ENCODE peak calls at places on chromosomes 4 and X, in four cellular contexts. One of them, this sample, is unnamed.

GRCh38 chr4:66558651-66559050 is 888.4 kb upstream of the EPHA5 start:
- DNase-seq in HepG2: no peak
- DNase-seq in K562: no peak
- DNase-seq in GM12878: no peak
- DNase-seq in this sample: no peak

GRCh38 chr4:158758703-158759102 is 10.1 kb upstream of the FNIP2 start:
- DNase-seq in HepG2: no peak
- DNase-seq in GM12878: no peak
- DNase-seq in K562: no peak
- DNase-seq in this sample: no peak

GRCh38 chr4:141389649-141390048 is 169.0 kb downstream of the ZNF330 start:
- DNase-seq in GM12878: no peak
- DNase-seq in HepG2: no peak
- DNase-seq in K562: no peak
- DNase-seq in this sample: no peak

GRCh38 chr4:163161536-163162205 is 5.0 kb downstream of the NAF1 start:
- DNase-seq in K562: no peak
- DNase-seq in HepG2: peak
- DNase-seq in GM12878: no peak
- DNase-seq in this sample: no peak

GRCh38 chrX:150482537-150483217 is 85.7 kb upstream of the MTM1 start:
- DNase-seq in GM12878: no peak
- DNase-seq in K562: peak
- DNase-seq in HepG2: peak
- DNase-seq in this sample: no peak

GRCh38 chr4:98938386-98938785 is 9.5 kb upstream of the EIF4E start:
- DNase-seq in HepG2: no peak
- DNase-seq in GM12878: no peak
- DNase-seq in K562: no peak
- DNase-seq in this sample: no peak

GRCh38 chr4:70591955-70592582 is at the start of gene AMBN:
- DNase-seq in K562: no peak
- DNase-seq in GM12878: no peak
- DNase-seq in HepG2: no peak
- DNase-seq in this sample: no peak

GRCh38 chr4:3304831-3305609 is 12.2 kb downstream of the RGS12 start:
- DNase-seq in HepG2: no peak
- DNase-seq in GM12878: no peak
- DNase-seq in K562: no peak
- DNase-seq in this sample: peak

GRCh38 chr4:62210521-62210920 is 1010.4 kb downstream of the ADGRL3 start:
- DNase-seq in GM12878: no peak
- DNase-seq in K562: no peak
- DNase-seq in HepG2: no peak
- DNase-seq in this sample: no peak

GRCh38 chrX:22666441-22666840 is 333.3 kb upstream of the DDX53 start:
- DNase-seq in K562: peak
- DNase-seq in HepG2: peak
- DNase-seq in GM12878: no peak
- DNase-seq in this sample: peak

GRCh38 chr4:98113005-98113404 is 30.3 kb downstream of the STPG2 start:
- DNase-seq in HepG2: peak
- DNase-seq in K562: peak
- DNase-seq in GM12878: no peak
- DNase-seq in this sample: no peak

GRCh38 chrX:134171661-134172587 is 65.1 kb upstream of the CCDC160 start:
- DNase-seq in HepG2: no peak
- DNase-seq in GM12878: no peak
- DNase-seq in K562: no peak
- DNase-seq in this sample: peak

GRCh38 chr4:87193958-87194675 is 26.3 kb downstream of the KLHL8 start:
- DNase-seq in K562: no peak
- DNase-seq in HepG2: no peak
- DNase-seq in GM12878: no peak
- DNase-seq in this sample: no peak

GRCh38 chr4:140308366-140309123 is 64.9 kb upstream of the SCOC start:
- DNase-seq in HepG2: no peak
- DNase-seq in GM12878: no peak
- DNase-seq in K562: no peak
- DNase-seq in this sample: no peak

GRCh38 chr4:3830774-3831528 is 64.8 kb downstream of the ADRA2C start:
- DNase-seq in K562: peak
- DNase-seq in GM12878: no peak
- DNase-seq in HepG2: peak
- DNase-seq in this sample: no peak

GRCh38 chr4:76755756-76756155 is 142.2 kb downstream of the SOWAHB start:
- DNase-seq in K562: no peak
- DNase-seq in HepG2: no peak
- DNase-seq in GM12878: no peak
- DNase-seq in this sample: no peak

GRCh38 chr4:44738615-44739014 is 12.3 kb upstream of the GNPDA2 start:
- DNase-seq in K562: no peak
- DNase-seq in HepG2: no peak
- DNase-seq in GM12878: no peak
- DNase-seq in this sample: no peak

GRCh38 chrX:95076449-95076848 is 1402.4 kb downstream of the FAM133A start:
- DNase-seq in HepG2: peak
- DNase-seq in K562: peak
- DNase-seq in GM12878: no peak
- DNase-seq in this sample: no peak

GRCh38 chrX:43655961-43656494 is at the start of gene MAOA:
- DNase-seq in K562: no peak
- DNase-seq in GM12878: no peak
- DNase-seq in HepG2: peak
- DNase-seq in this sample: peak

GRCh38 chrX:134115270-134115669 is 121.7 kb upstream of the CCDC160 start:
- DNase-seq in HepG2: no peak
- DNase-seq in K562: no peak
- DNase-seq in GM12878: no peak
- DNase-seq in this sample: no peak

GRCh38 chrX:9997524-9997923 is 30.4 kb downstream of the CLDN34 start:
- DNase-seq in K562: no peak
- DNase-seq in HepG2: no peak
- DNase-seq in GM12878: peak
- DNase-seq in this sample: no peak

GRCh38 chr4:99090511-99090910 is 1.9 kb upstream of the ADH5 start:
- DNase-seq in GM12878: no peak
- DNase-seq in HepG2: no peak
- DNase-seq in K562: no peak
- DNase-seq in this sample: no peak

GRCh38 chrX:46477435-46477834 is 67.8 kb downstream of the ZNF674 start:
- DNase-seq in K562: no peak
- DNase-seq in HepG2: no peak
- DNase-seq in GM12878: no peak
- DNase-seq in this sample: no peak

DNA sequence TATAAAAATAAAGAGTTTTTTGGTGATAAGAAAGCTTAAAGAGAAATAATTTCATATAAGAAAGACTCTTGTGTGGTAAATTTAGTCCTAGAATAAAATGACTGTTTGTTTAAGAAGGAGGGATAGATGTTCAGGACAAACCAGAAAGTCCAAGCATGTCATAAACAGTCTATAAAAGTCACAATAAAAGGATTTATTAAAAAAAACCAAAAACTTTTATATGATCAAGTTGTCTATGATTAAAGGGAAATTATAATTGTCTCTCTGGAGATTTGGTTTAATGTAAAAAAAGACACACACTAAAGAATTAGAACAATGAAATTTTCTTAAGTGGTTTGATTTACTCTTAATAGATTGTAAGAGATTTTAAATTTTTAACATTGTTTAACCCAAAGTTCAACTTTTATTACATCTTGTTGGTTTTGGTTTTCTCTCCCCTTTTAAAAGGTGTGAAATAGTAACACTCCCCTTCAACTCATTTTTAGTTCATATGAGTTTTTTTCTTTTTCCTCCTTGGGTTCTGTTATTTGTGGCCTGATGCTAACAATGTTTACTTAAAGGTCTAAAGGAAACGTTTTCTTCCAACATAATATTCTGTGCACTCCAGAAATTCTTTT is 89.7 kb downstream of the PDHA2 start:
- DNase-seq in GM12878: no peak
- DNase-seq in K562: no peak
- DNase-seq in HepG2: no peak
- DNase-seq in this sample: no peak
- TF ChIP-seq ETV6 in GM12878: no peak
- TF ChIP-seq ETV6 in K562: no peak
- TF ChIP-seq ETV6 in HepG2: no peak
- TF ChIP-seq ETV6 in this sample: no peak

GRCh38 chr4:7938513-7939376 is 916 bp downstream of the AFAP1 start:
- DNase-seq in K562: no peak
- DNase-seq in HepG2: no peak
- DNase-seq in GM12878: no peak
- DNase-seq in this sample: peak
- TF ChIP-seq ETV6 in K562: no peak
- TF ChIP-seq ETV6 in HepG2: no peak
- TF ChIP-seq ETV6 in GM12878: no peak
- TF ChIP-seq ETV6 in this sample: no peak

DNA sequence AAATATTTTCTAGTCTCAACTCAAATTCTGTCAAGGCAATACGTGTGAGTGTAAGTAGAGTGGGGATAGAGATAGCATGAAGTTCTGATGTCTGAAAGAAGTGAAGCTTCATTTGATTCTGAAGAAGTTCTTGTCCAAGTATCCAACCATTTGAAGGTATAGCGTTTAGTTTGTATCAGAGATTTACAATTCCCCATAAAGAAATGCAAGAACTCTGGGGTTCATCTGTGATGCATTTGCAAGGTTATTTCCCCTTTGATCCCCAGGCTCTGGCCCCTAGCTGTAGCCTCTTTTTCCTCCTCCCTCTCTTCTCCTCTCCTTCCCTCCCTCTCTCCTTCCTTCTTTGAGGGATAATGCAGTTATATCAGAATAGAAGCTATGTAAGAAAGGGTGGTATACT is 7.8 kb downstream of the FGA start:
- DNase-seq in K562: no peak
- DNase-seq in GM12878: no peak
- DNase-seq in HepG2: no peak
- DNase-seq in this sample: no peak
- TF ChIP-seq ETV6 in K562: no peak
- TF ChIP-seq ETV6 in GM12878: no peak
- TF ChIP-seq ETV6 in HepG2: no peak
- TF ChIP-seq ETV6 in this sample: no peak

GRCh38 chrX:105126201-105126600 is 94.3 kb downstream of the TEX13A start:
- DNase-seq in HepG2: no peak
- DNase-seq in K562: no peak
- DNase-seq in GM12878: no peak
- DNase-seq in this sample: no peak
- TF ChIP-seq ETV6 in HepG2: no peak
- TF ChIP-seq ETV6 in K562: no peak
- TF ChIP-seq ETV6 in GM12878: no peak
- TF ChIP-seq ETV6 in this sample: no peak

GRCh38 chr4:2296621-2297601 is 35.0 kb upstream of the MXD4 start:
- DNase-seq in HepG2: no peak
- DNase-seq in K562: no peak
- DNase-seq in GM12878: no peak
- DNase-seq in this sample: no peak
- TF ChIP-seq ETV6 in HepG2: no peak
- TF ChIP-seq ETV6 in K562: no peak
- TF ChIP-seq ETV6 in GM12878: no peak
- TF ChIP-seq ETV6 in this sample: no peak